ENCODE peak calls at places on chromosomes 13 and 19, in five cellular contexts. One of them, this sample, is unnamed.

GRCh38 chr13:111219306-111219705 is 101.1 kb upstream of the TEX29 start:
- DNase-seq in SW 1271: no peak
- DNase-seq in Caco-2: no peak
- DNase-seq in activated naive CD4-positive, alpha-beta T cell treated with anti-CD3 and anti-CD28 coated beads for 36 hours: no peak
- DNase-seq in NCI-H2081: no peak
- DNase-seq in this sample: no peak

GRCh38 chr19:3459965-3460582 is 20.3 kb downstream of the SMIM24 start:
- DNase-seq in Caco-2: no peak
- DNase-seq in NCI-H2081: no peak
- DNase-seq in activated naive CD4-positive, alpha-beta T cell treated with anti-CD3 and anti-CD28 coated beads for 36 hours: no peak
- DNase-seq in SW 1271: no peak
- DNase-seq in this sample: no peak

GRCh38 chr19:1247747-1248453 is 483 bp upstream of the MIDN start:
- DNase-seq in NCI-H2081: no peak
- DNase-seq in SW 1271: peak
- DNase-seq in activated naive CD4-positive, alpha-beta T cell treated with anti-CD3 and anti-CD28 coated beads for 36 hours: peak
- DNase-seq in Caco-2: no peak
- DNase-seq in this sample: peak

GRCh38 chr13:113992276-113993005 is 18.6 kb upstream of the C13orf46 start:
- DNase-seq in NCI-H2081: no peak
- DNase-seq in Caco-2: no peak
- DNase-seq in activated naive CD4-positive, alpha-beta T cell treated with anti-CD3 and anti-CD28 coated beads for 36 hours: no peak
- DNase-seq in SW 1271: no peak
- DNase-seq in this sample: no peak

GRCh38 chr19:37309834-37310575 is 60.9 kb upstream of the ZNF527 start:
- DNase-seq in SW 1271: no peak
- DNase-seq in activated naive CD4-positive, alpha-beta T cell treated with anti-CD3 and anti-CD28 coated beads for 36 hours: peak
- DNase-seq in Caco-2: no peak
- DNase-seq in NCI-H2081: no peak
- DNase-seq in this sample: peak

GRCh38 chr19:18896421-18896841 is 473 bp upstream of the CERS1 start:
- DNase-seq in activated naive CD4-positive, alpha-beta T cell treated with anti-CD3 and anti-CD28 coated beads for 36 hours: no peak
- DNase-seq in Caco-2: no peak
- DNase-seq in NCI-H2081: no peak
- DNase-seq in SW 1271: no peak
- DNase-seq in this sample: peak

GRCh38 chr13:28340272-28340793 is 154.6 kb downstream of the FLT1 start:
- DNase-seq in activated naive CD4-positive, alpha-beta T cell treated with anti-CD3 and anti-CD28 coated beads for 36 hours: no peak
- DNase-seq in SW 1271: no peak
- DNase-seq in Caco-2: no peak
- DNase-seq in NCI-H2081: no peak
- DNase-seq in this sample: no peak

GRCh38 chr13:94559201-94559795 is 36.7 kb downstream of the TGDS start:
- DNase-seq in activated naive CD4-positive, alpha-beta T cell treated with anti-CD3 and anti-CD28 coated beads for 36 hours: no peak
- DNase-seq in SW 1271: no peak
- DNase-seq in Caco-2: no peak
- DNase-seq in NCI-H2081: no peak
- DNase-seq in this sample: no peak

GRCh38 chr19:32691952-32692726 is 518 bp downstream of the NUDT19 start:
- DNase-seq in NCI-H2081: peak
- DNase-seq in SW 1271: no peak
- DNase-seq in Caco-2: peak
- DNase-seq in activated naive CD4-positive, alpha-beta T cell treated with anti-CD3 and anti-CD28 coated beads for 36 hours: peak
- DNase-seq in this sample: peak

GRCh38 chr13:67200605-67201004 is 29.5 kb downstream of the PCDH9 start:
- DNase-seq in SW 1271: no peak
- DNase-seq in Caco-2: no peak
- DNase-seq in NCI-H2081: no peak
- DNase-seq in activated naive CD4-positive, alpha-beta T cell treated with anti-CD3 and anti-CD28 coated beads for 36 hours: no peak
- DNase-seq in this sample: no peak

GRCh38 chr13:37788346-37788745 is 81.2 kb downstream of the TRPC4 start:
- DNase-seq in activated naive CD4-positive, alpha-beta T cell treated with anti-CD3 and anti-CD28 coated beads for 36 hours: no peak
- DNase-seq in NCI-H2081: no peak
- DNase-seq in Caco-2: no peak
- DNase-seq in SW 1271: no peak
- DNase-seq in this sample: no peak

GRCh38 chr19:41883463-41883820 is 458 bp downstream of the ARHGEF1 start:
- DNase-seq in NCI-H2081: no peak
- DNase-seq in activated naive CD4-positive, alpha-beta T cell treated with anti-CD3 and anti-CD28 coated beads for 36 hours: no peak
- DNase-seq in SW 1271: no peak
- DNase-seq in Caco-2: no peak
- DNase-seq in this sample: peak

This sample was measured in activated CD4-positive, alpha-beta T cell treated with anti-CD3 and anti-CD28 coated beads for 36 hours.